ENCODE peak calls at places on chromosomes 5 and 9, in five cellular contexts. S is GM12865, P is foreskin fibroblast, D is fibroblast of lung, V is fibroblast of pulmonary artery. B is an unnamed sample.

GRCh38 chr5:128101676-128102075 is 18.1 kb downstream of the SLC12A2 start:
- DNase-seq in S (no peak), D (no peak), V (peak), P (no peak), B (no peak)

GRCh38 chr5:154397652-154398406 is 48.0 kb upstream of the SAP30L start:
- DNase-seq in P (no peak), D (no peak), V (no peak), S (no peak), B (no peak)

GRCh38 chr9:20754556-20754955 is 70.5 kb downstream of the FOCAD start:
- DNase-seq in S (no peak), V (peak), P (peak), D (no peak), B (no peak)

GRCh38 chr5:146494656-146495055 is 21.3 kb downstream of the GPR151 start:
- DNase-seq in P (no peak), S (no peak), V (no peak), D (no peak), B (no peak)

GRCh38 chr9:115340314-115340713 is 222.4 kb upstream of the TNC start:
- DNase-seq in S (no peak), P (no peak), V (no peak), D (no peak), B (no peak)

GRCh38 chr9:131823701-131824146 is 83.8 kb upstream of the RAPGEF1 start:
- DNase-seq in V (no peak), D (no peak), S (no peak), P (no peak), B (no peak)

GRCh38 chr9:123090198-123090896 is 56.9 kb downstream of the GPR21 start:
- DNase-seq in V (peak), S (no peak), D (no peak), P (no peak), B (peak)

GRCh38 chr5:132257131-132258101 is at the start of gene PDLIM4:
- DNase-seq in V (peak), S (no peak), P (no peak), D (peak), B (no peak)

GRCh38 chr9:79662553-79662956 is 90.8 kb downstream of the TLE4 start:
- DNase-seq in P (peak), D (no peak), S (no peak), V (no peak), B (no peak)

GRCh38 chr5:173330151-173330855 is 2.1 kb upstream of the STC2 start:
- DNase-seq in P (no peak), D (no peak), V (no peak), S (no peak), B (no peak)

GRCh38 chr5:900781-901180 is 8.1 kb downstream of the TRIP13 start:
- DNase-seq in D (no peak), S (no peak), V (no peak), P (no peak), B (no peak)

GRCh38 chr5:134053840-134054338 is 49.1 kb upstream of the VDAC1 start:
- DNase-seq in V (peak), D (no peak), S (no peak), P (peak), B (no peak)

GRCh38 chr5:170848033-170848432 is 13.8 kb upstream of the RANBP17 start:
- DNase-seq in D (no peak), P (peak), S (no peak), V (no peak), B (no peak)

GRCh38 chr9:82540175-82540574 is 522.8 kb downstream of the RASEF start:
- DNase-seq in D (no peak), V (no peak), S (no peak), P (peak), B (no peak)

GRCh38 chr5:78718827-78719226 is 70.3 kb upstream of the LHFPL2 start:
- DNase-seq in V (no peak), S (no peak), P (no peak), D (no peak), B (no peak)

GRCh38 chr5:123035320-123035949 is 1.1 kb downstream of the PPIC start:
- DNase-seq in P (peak), D (peak), S (peak), V (peak), B (no peak)

GRCh38 chr9:79663878-79664277 is 92.1 kb downstream of the TLE4 start:
- DNase-seq in V (no peak), P (peak), S (no peak), D (no peak), B (no peak)

GRCh38 chr5:132050661-132051371 is 9.6 kb upstream of the IL3 start:
- DNase-seq in D (no peak), V (no peak), S (no peak), P (no peak), B (no peak)

GRCh38 chr9:105425817-105426433 is 21.9 kb upstream of the FSD1L start:
- DNase-seq in V (peak), D (peak), S (peak), P (peak), B (no peak)

GRCh38 chr5:59002162-59002825 is 419.4 kb downstream of the RAB3C start:
- DNase-seq in S (no peak), D (no peak), P (no peak), V (no peak), B (no peak)

GRCh38 chr5:8844847-8845246 is 701.0 kb downstream of the SEMA5A start:
- DNase-seq in P (peak), S (no peak), D (no peak), V (peak), B (no peak)

GRCh38 chr9:5611321-5612186 is 17.4 kb upstream of the RIC1 start:
- DNase-seq in S (no peak), D (no peak), V (no peak), P (no peak), B (no peak)

GRCh38 chr9:5610491-5610890 is 18.4 kb upstream of the RIC1 start:
- DNase-seq in V (no peak), D (no peak), S (no peak), P (no peak), B (no peak)

GRCh38 chr9:5612187-5612535 is 16.7 kb upstream of the RIC1 start:
- DNase-seq in V (no peak), D (no peak), S (no peak), P (no peak), B (no peak)

GRCh38 chr9:5614192-5614591 is 14.7 kb upstream of the RIC1 start:
- DNase-seq in V (no peak), S (no peak), D (no peak), P (no peak), B (no peak)

GRCh38 chr9:5608298-5609254 is 20.3 kb upstream of the RIC1 start:
- DNase-seq in V (peak), P (no peak), D (peak), S (peak), B (no peak)
- H3K4me3 ChIP-seq in V (peak), P (peak), D (no peak), S (peak), B (no peak)

GRCh38 chr5:11801061-11801460 is 103.2 kb downstream of the CTNND2 start:
- DNase-seq in S (no peak), P (no peak), D (no peak), V (no peak), B (no peak)

GRCh38 chr5:11809407-11809806 is 94.8 kb downstream of the CTNND2 start:
- DNase-seq in V (no peak), S (no peak), D (no peak), P (no peak), B (no peak)

DNA sequence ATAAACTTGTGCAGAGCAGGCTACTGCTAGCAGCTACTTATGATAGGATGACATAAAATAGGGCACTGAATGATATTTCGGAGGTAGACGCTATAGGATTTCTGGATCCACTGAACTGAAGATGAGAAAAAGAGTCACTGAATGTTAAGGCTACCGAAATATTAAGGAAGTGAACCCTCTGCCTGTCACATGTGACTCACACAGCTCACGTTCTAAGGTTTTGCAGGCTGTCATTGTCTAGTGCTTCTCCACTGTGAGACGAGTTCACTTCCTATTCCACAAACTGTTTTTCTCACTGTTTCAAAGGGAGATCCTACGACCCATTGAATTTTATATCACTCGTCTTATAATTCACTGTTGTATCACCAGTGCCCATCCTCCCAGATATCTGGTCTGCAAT is 100.8 kb downstream of the CTNND2 start:
- DNase-seq in S (no peak), V (no peak), D (no peak), P (no peak), B (no peak)
- TF ChIP-seq CTCF in S (no peak), V (no peak), D (no peak), P (no peak), B (no peak)

DNA sequence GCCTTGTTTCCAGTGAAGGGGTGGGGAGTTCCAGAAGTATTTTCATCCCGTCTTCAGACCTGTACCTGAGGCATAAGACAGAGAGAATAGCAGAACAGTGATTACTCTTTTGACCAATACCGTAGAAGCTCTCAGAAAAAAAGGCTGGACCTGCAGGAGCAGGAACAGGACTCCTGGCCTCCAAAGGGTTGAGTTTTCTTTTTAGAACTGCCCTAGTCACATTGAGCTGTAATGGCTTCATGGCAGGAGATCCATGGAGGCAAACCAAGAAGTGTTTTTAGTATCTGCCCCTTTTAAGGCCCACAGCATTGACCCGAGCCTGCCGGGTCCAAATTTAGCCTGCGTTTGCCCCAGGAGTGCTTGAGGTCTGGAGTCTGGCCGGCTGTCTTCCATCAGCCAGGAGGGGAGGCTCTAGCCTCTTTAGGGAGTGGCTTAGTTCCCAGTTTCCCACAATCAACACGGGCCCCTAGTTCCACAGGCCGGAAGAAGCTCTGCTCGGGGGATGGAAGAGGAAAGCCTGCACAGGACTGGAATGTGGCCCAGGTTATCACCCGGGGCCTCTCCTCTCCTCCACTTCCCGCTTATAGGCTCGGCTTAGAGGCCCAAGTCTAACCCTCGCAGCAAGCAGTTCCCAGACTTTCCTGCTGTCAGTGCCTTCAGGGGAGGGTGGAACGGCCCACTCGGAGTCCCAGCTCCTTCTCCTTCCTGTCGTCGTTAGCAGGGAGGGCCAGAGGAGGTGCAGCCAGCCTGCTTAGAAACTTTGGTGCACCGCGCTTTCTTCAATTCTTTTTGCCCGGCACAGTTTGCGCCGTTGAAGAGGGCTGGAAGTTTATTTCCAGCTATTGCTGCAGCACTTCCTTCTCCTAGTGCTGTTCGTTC is 80.7 kb downstream of the C9orf152 start:
- DNase-seq in S (no peak), V (peak), P (no peak), D (peak), B (no peak)
- H3K4me3 ChIP-seq in S (no peak), V (peak), P (no peak), D (peak), B (no peak)

DNA sequence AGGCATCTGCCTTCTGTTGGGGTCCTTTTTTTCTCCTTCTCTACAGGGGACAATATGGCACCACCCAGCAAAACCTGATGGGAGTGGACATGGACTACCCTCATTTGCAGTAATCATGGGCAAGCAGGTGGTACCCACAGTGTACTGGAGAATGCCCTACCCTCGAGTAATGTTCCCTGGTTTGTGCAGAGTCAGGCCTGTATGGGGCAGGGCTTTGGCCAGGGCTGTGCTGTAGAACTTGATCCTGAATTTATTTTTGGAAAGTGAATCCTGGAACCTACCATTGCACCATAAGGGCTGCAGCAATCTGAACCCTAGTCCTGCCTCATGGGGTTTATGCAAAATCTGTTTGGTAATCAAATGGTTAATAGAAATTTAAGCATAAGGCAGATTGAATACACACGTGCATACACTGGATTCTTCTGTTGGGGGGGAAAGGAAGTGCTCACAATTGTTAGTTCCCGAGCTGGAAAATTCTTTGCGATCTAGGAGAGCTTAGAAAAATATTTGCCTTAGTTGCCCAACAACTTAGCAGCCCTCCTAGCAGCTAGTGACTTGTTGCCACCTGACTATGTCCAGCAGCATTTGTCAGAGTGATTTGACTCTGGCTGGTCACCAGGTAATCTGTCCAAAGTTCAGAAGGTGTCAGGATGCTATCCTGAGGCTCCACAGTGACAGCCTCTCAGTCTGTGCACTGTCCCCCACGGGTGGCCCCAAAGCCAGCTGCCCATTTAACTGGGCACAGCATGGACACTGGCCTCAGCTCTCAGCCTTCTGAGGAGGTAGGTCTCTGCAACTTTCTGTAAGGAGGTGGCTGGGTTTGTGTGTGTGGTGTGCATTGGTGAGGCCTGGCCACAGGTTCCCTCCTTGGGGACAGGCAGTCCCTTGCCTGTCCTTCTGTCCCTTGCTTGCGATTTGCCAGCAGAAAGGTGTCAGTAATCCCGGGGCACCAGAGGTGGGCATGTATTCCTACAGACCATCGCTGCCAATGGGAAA is 8.3 kb downstream of the MVB12B start:
- DNase-seq in V (peak), S (no peak), D (no peak), P (no peak), B (peak)
- TF ChIP-seq CTCF in V (no peak), S (no peak), D (no peak), P (no peak), B (no peak)

DNA sequence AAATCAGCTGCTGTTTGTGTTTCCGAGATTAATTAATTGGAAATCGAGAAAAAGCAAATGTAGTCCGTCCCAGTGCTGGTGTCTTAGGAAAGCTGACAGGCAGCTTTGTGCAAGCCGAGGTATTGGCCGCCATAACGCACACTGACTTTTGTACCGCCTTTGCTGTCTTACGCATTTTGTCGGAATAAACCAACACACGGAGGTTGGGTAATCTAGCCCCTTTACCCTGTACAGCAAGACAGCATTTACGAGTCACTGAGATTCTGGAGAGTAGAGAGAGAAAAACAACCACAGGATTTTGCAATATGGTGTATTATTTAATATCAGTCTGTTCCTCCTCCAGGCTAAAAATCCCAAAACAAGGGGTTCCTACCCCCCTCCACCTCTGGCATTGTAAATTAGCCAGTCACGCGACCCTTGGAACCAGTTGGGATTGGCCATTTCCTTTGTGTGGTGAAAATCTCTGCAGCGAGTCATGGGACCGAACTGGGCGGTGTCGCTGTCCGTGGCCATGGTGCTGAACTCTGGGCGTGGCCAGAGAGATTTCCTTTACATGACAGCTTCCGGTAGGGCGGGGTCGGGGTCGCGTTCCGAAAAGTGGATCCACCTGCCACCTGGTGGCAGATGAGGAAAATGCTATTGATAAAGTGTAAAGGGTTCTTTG is 10.3 kb upstream of the PCDHB1 start:
- DNase-seq in S (peak), P (peak), D (peak), V (peak), B (no peak)
- H3K4me3 ChIP-seq in S (no peak), P (no peak), D (no peak), V (no peak), B (no peak)

DNA sequence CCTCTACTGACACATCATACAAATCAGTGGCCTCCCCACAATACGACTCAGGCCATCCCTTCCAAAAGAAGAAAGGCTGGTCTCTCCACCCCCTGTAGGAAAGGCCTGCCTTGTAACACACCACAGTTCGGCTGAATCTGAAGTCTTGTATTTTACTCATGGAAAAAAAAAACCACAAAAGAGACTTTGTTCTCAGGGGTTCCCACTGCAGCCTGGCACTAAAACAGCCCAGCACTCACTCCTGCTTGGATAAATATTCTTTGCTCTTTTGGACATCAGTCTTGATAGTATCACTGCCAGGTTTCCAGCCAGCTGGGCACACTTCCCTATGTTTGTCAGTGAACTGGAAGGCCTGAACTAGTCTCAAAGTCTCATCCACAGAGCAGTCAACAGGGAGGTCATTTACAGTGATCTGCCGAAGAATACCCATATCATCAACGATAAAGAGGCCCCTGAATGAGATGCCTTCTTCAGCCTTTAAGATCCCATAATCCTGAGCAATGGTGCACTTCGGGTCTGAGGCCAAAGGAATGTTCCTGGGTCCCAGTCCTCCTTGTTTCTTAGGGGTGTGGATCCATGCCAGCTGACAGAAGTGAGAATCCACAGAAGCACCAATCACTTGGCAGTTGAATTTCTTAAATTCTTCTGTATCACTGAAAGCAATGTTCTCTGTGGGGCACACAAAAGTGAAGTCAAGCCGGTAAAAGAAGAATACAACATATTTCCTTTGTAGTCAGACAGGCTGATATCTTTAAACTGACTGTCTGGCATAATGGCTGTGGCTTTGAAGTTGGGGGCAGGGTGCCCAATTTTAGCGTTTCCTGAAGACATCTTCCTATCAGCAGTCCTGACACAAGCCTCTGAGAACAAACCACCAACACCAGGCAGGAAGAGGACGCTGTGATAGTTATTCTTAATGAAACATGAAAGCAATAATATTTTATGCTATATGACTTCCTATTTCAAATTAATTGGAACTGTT is 198.1 kb downstream of the LURAP1L start:
- DNase-seq in D (no peak), V (peak), S (no peak), P (no peak), B (no peak)
- TF ChIP-seq CTCF in D (no peak), V (no peak), S (no peak), P (no peak), B (no peak)

B was measured in AG04449.